ENCODE peak calls at places on chromosomes 3 and 15, in four cellular contexts. I is K562, V is HL-60, B is GM12878. W is an unnamed sample.

GRCh38 chr3:150544726-150545125 is 1.6 kb downstream of the SERP1 start:
- DNase-seq in V (no peak), I (no peak), B (no peak), W (no peak)

GRCh38 chr3:180430896-180431295 is 171.1 kb upstream of the TTC14 start:
- DNase-seq in I (no peak), V (no peak), B (no peak), W (no peak)

GRCh38 chr3:26763723-26764122 is 141.2 kb downstream of the LRRC3B start:
- DNase-seq in V (no peak), B (no peak), I (no peak), W (no peak)

GRCh38 chr15:54150255-54150654 is 172.0 kb downstream of the UNC13C start:
- DNase-seq in V (no peak), I (no peak), B (peak; percentile 69), W (no peak)

GRCh38 chr3:140942221-140943104 is 827 bp downstream of the SLC25A36 start:
- DNase-seq in I (peak; percentile 78), B (no peak), V (peak; percentile 18), W (peak; percentile 17)

GRCh38 chr15:100671858-100672543 is 69.6 kb downstream of the ASB7 start:
- DNase-seq in I (peak; percentile 47), B (no peak), V (no peak), W (no peak)

GRCh38 chr3:50186096-50186495 is 5.3 kb upstream of the GNAT1 start:
- DNase-seq in V (no peak), B (no peak), I (no peak), W (no peak)

GRCh38 chr15:44595246-44595645 is 58.3 kb downstream of the EIF3J start:
- DNase-seq in B (no peak), I (no peak), V (no peak), W (no peak)

GRCh38 chr3:23756206-23756840 is 49.4 kb upstream of the UBE2E1 start:
- DNase-seq in B (no peak), V (no peak), I (no peak), W (no peak)

GRCh38 chr15:54594115-54594514 is 602.6 kb downstream of the RSL24D1 start:
- DNase-seq in V (no peak), I (no peak), B (no peak), W (no peak)

GRCh38 chr3:87987952-87988351 is 70.9 kb downstream of the CGGBP1 start:
- DNase-seq in V (no peak), I (peak; percentile 64), B (no peak), W (no peak)

GRCh38 chr3:50320853-50321145 is 1.7 kb downstream of the HYAL2 start:
- DNase-seq in B (no peak), V (no peak), I (no peak), W (no peak)

DNA sequence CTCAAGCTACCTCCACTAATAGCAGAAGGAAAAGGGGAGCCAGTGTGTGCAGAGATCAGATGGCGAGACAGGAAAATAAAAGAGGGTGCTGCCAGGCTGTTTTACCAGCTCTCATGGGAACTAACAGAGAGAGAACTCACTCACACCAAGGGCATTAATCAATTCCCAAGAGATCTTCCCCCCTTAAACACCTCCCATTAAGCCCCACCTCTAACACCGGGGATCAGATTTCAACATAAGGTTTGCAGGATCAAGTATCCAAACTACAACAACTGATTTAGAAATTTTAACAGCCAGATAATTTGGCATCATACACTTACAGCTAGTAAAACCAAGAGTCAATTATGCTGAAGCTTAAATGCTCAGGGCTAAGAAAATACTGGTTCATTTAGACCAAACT is 18.9 kb downstream of the CD200 start:
- DNase-seq in B (no peak), I (no peak), V (no peak), W (no peak)
- TF ChIP-seq SPI1 in B (no peak), I (no peak), V (no peak), W (no peak)

GRCh38 chr3:44890258-44890657 is 15.8 kb downstream of the TGM4 start:
- DNase-seq in I (no peak), V (no peak), B (no peak), W (no peak)

GRCh38 chr3:44892689-44893088 is 18.3 kb downstream of the TGM4 start:
- DNase-seq in I (no peak), B (no peak), V (no peak), W (no peak)

GRCh38 chr3:44890852-44891251 is 16.4 kb downstream of the TGM4 start:
- DNase-seq in I (no peak), V (peak; percentile 40), B (no peak), W (no peak)

GRCh38 chr3:44894485-44894884 is 20.1 kb downstream of the TGM4 start:
- DNase-seq in V (no peak), I (no peak), B (no peak), W (no peak)

DNA sequence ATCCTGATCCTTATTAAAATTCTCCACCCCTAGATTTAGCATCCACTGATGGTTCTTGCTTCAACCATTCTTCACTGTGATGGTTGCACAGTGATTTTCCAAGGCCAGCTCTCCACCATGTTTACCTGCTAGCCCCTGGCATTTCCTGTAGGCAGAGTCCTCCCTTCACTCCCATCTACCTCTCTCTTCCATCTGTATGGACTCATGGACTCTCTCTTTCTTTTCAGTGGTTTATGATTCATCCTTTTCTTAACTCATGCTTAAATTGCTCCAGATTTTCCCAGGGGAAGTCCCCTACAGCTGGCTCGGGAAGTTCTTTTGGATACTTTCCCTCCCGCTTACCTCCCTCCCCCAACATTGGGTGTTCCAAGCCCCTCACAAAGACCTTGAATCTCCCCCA is 18.7 kb downstream of the TGM4 start:
- DNase-seq in I (no peak), B (no peak), V (no peak), W (no peak)
- TF ChIP-seq SPI1 in I (no peak), B (no peak), V (no peak), W (no peak)

DNA sequence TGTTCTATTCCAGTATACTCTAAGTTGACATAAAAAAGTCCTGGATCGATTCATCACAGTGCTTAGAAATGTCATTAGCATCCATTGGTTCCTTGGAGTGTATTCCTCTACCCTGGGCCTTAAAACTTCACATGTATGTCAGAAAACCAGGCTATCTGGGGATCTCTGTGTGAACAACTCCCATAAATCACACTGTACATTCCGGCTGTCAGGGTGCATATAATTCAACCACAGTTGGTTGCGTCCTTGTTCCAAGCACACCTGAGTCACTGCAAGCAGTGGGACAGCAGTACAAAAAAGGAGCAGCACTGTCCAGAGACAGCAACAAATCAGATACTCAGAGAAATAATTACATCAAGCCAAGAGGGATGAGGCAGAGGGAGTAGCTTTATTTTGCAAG is 52.4 kb downstream of the PDZRN3 start:
- DNase-seq in B (no peak), V (no peak), I (no peak), W (no peak)
- TF ChIP-seq SPI1 in B (no peak), V (no peak), I (no peak), W (no peak)

GRCh38 chr3:187920871-187921270 is 175.6 kb upstream of the BCL6 start:
- DNase-seq in B (no peak), V (no peak), I (no peak), W (no peak)
- TF ChIP-seq SPI1 in B (no peak), V (no peak), I (no peak), W (no peak)

DNA sequence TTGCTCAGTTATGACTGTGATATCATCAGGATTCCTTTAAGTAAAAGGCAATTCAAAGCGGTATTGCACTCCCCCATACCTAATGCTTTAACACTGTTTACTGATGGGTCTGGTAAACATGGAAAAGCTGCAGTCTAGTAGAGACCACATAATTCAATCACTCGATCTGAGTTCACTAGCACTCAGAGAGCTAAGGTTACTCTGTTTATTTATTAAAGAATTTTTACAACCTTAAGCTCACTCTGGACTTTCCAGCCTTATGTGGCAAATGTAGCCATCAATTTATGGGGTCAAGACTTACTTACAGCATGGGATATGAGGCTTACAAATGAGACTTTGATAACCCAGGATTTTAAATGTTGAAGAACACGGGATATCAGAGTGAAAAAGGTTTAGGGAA is 18.4 kb upstream of the CCR2 start:
- DNase-seq in V (no peak), I (no peak), B (no peak), W (no peak)
- TF ChIP-seq SPI1 in V (no peak), I (no peak), B (no peak), W (no peak)

GRCh38 chr3:53551324-53551723 is 56.9 kb downstream of the CACNA1D start:
- DNase-seq in B (no peak), V (no peak), I (peak; percentile 1), W (no peak)

GRCh38 chr3:53550005-53550620 is 55.7 kb downstream of the CACNA1D start:
- DNase-seq in B (no peak), I (no peak), V (no peak), W (no peak)

GRCh38 chr3:53554559-53555511 is 60.4 kb downstream of the CACNA1D start:
- DNase-seq in I (no peak), V (no peak), B (peak; percentile 83), W (peak; percentile 17)
- TF ChIP-seq SPI1 in I (no peak), V (no peak), B (peak; percentile 29), W (peak; percentile 32)